ENCODE peak calls at places on chromosomes 11 and 22, in ten cellular contexts. T, X, V, J, O, B, I, U, A and C are unnamed samples.

GRCh38 chr11:75954039-75954438 is 139.0 kb downstream of the UVRAG start:
- DNase-seq in J (no peak), U (peak), O (no peak), A (no peak), B (no peak), X (no peak), T (no peak), V (no peak), I (no peak), C (no peak)

GRCh38 chr11:120254788-120255518 is 15.0 kb downstream of the POU2F3 start:
- DNase-seq in X (no peak), O (no peak), V (no peak), B (no peak), J (no peak), T (no peak), A (no peak), I (no peak), U (no peak), C (no peak)

GRCh38 chr11:102047305-102047924 is at the start of gene CFAP300:
- DNase-seq in O (peak), T (peak), B (no peak), A (peak), U (peak), X (peak), J (peak), V (peak), I (peak), C (peak)

GRCh38 chr11:1291295-1292017 is 18.0 kb downstream of the TOLLIP start:
- DNase-seq in U (no peak), V (no peak), X (no peak), T (no peak), B (no peak), J (no peak), O (no peak), I (no peak), A (no peak), C (no peak)

GRCh38 chr11:71364176-71364671 is 84.0 kb downstream of the DHCR7 start:
- DNase-seq in U (no peak), I (no peak), V (no peak), X (no peak), J (no peak), B (no peak), T (no peak), O (no peak), A (no peak), C (no peak)

GRCh38 chr11:96234866-96235441 is 108.0 kb downstream of the MAML2 start:
- DNase-seq in J (no peak), T (no peak), B (no peak), O (no peak), V (no peak), U (no peak), I (no peak), X (no peak), A (no peak), C (no peak)

GRCh38 chr11:4704790-4705334 is 278 bp downstream of the MMP26 start:
- DNase-seq in T (no peak), O (no peak), I (no peak), X (no peak), V (no peak), B (no peak), A (no peak), J (no peak), U (no peak), C (no peak)

GRCh38 chr22:47090591-47091240 is 328.3 kb downstream of the TBC1D22A start:
- DNase-seq in J (no peak), B (peak), O (peak), X (peak), I (no peak), V (no peak), T (no peak), A (no peak), U (peak), C (no peak)

GRCh38 chr11:119236891-119237290 is 30.8 kb downstream of the CBL start:
- DNase-seq in U (peak), J (no peak), I (no peak), V (no peak), X (no peak), B (no peak), O (no peak), T (no peak), A (no peak), C (no peak)

GRCh38 chr11:74522776-74523175 is 29.3 kb upstream of the LIPT2 start:
- DNase-seq in T (no peak), I (no peak), U (no peak), A (no peak), X (no peak), O (no peak), J (no peak), B (no peak), V (peak), C (no peak)

GRCh38 chr22:44357962-44358553 is 45.3 kb upstream of the SHISAL1 start:
- DNase-seq in U (no peak), B (no peak), O (no peak), V (no peak), T (no peak), J (no peak), X (no peak), I (no peak), A (no peak), C (no peak)

GRCh38 chr11:19291064-19291463 is 50.3 kb upstream of the E2F8 start:
- DNase-seq in I (no peak), U (no peak), A (no peak), J (no peak), B (no peak), X (no peak), O (no peak), T (no peak), V (no peak), C (no peak)

GRCh38 chr11:60763692-60764369 is 7.2 kb downstream of the MS4A15 start:
- DNase-seq in X (no peak), J (no peak), I (no peak), B (no peak), U (no peak), V (no peak), O (no peak), A (no peak), T (no peak), C (no peak)

GRCh38 chr22:47695176-47695575 is 932.7 kb downstream of the TBC1D22A start:
- DNase-seq in X (no peak), A (no peak), U (no peak), V (no peak), J (no peak), O (peak), I (no peak), T (no peak), B (no peak), C (no peak)

GRCh38 chr11:64536396-64536935 is 54.6 kb upstream of the SLC22A12 start:
- DNase-seq in U (peak), O (no peak), I (no peak), B (no peak), J (no peak), A (no peak), V (no peak), X (no peak), T (no peak), C (no peak)

GRCh38 chr11:134801526-134801925 is 389.5 kb upstream of the B3GAT1 start:
- DNase-seq in I (no peak), U (no peak), V (no peak), O (no peak), X (no peak), T (no peak), J (no peak), A (no peak), B (no peak), C (no peak)

GRCh38 chr11:76798656-76799055 is 15.5 kb downstream of the TSKU start:
- DNase-seq in I (no peak), A (no peak), X (no peak), O (no peak), V (no peak), U (no peak), J (no peak), T (no peak), B (no peak), C (no peak)

GRCh38 chr22:27149886-27150529 is 492.6 kb downstream of the MIAT start:
- DNase-seq in A (no peak), T (no peak), I (no peak), U (peak), B (no peak), O (no peak), X (no peak), J (no peak), V (no peak), C (no peak)

GRCh38 chr22:25162561-25162960 is 37.1 kb upstream of the CRYBB3 start:
- DNase-seq in U (no peak), J (no peak), O (no peak), I (no peak), X (no peak), B (no peak), T (no peak), V (no peak), A (no peak), C (no peak)

GRCh38 chr22:49372530-49373288 is 455.0 kb downstream of the BRD1 start:
- DNase-seq in X (no peak), U (peak), A (no peak), B (no peak), V (peak), O (no peak), J (no peak), I (peak), T (peak), C (no peak)

GRCh38 chr11:133922078-133922870 is 34.5 kb downstream of the IGSF9B start:
- DNase-seq in V (no peak), B (no peak), U (no peak), X (no peak), J (no peak), T (no peak), I (no peak), O (no peak), A (no peak), C (no peak)

GRCh38 chr11:92226331-92227232 is 2.0 kb downstream of the FAT3 start:
- DNase-seq in T (peak), J (no peak), B (no peak), I (no peak), O (no peak), V (no peak), U (peak), X (no peak), A (no peak), C (no peak)

GRCh38 chr11:134675983-134676382 is 263.9 kb upstream of the B3GAT1 start:
- DNase-seq in J (no peak), A (no peak), U (no peak), T (no peak), I (no peak), B (no peak), X (no peak), O (no peak), V (no peak), C (no peak)

GRCh38 chr22:49406879-49407587 is 420.6 kb downstream of the BRD1 start:
- DNase-seq in I (no peak), V (no peak), B (no peak), U (no peak), O (no peak), A (no peak), X (no peak), J (no peak), T (peak), C (no peak)